ENCODE peak calls at places on chromosomes 1 and 21, in nine cellular contexts. P is breast epithelium, B is sigmoid colon, Z is HL-60, G is upper lobe of right lung, A is PC-3, C is adrenal gland, V is endodermal cell, I is ovary. D is an unnamed sample. For H3K27me3, the result is how much of the 10 kb centered on the place peaks cover.

GRCh38 chr1:5990913-5991783 is 1.1 kb downstream of the NPHP4 start:
- DNase-seq in P (no peak), B (no peak), Z (peak), G (peak), A (peak), C (no peak), V (peak), I (peak), D (peak)

GRCh38 chr1:12081648-12082396 is 18.7 kb downstream of the TNFRSF8 start:
- DNase-seq in P (no peak), B (no peak), Z (peak), G (no peak), A (no peak), C (no peak), V (no peak), I (no peak), D (no peak)

GRCh38 chr1:177255411-177255810 is 84.7 kb downstream of the BRINP2 start:
- DNase-seq in P (no peak), B (no peak), Z (no peak), G (no peak), A (peak), C (no peak), V (no peak), I (no peak), D (peak)

GRCh38 chr1:178727014-178727895 is 2.2 kb downstream of the RALGPS2 start:
- DNase-seq in P (no peak), B (no peak), Z (no peak), G (no peak), A (peak), C (no peak), V (no peak), I (no peak), D (peak)

GRCh38 chr1:64212023-64212422 is 8.6 kb downstream of the UBE2U start:
- DNase-seq in P (no peak), B (no peak), Z (no peak), G (no peak), A (peak), C (no peak), V (no peak), I (no peak), D (peak)

GRCh38 chr1:99264201-99265021 is at the start of gene PLPPR4:
- DNase-seq in P (peak), B (peak), Z (peak), G (peak), A (peak), C (peak), V (peak), I (no peak), D (peak)

GRCh38 chr1:165631403-165632151 is 543 bp downstream of the MGST3 start:
- DNase-seq in P (peak), B (peak), Z (peak), G (peak), A (peak), C (peak), V (peak), I (peak), D (peak)

GRCh38 chr1:161192476-161193465 is 6.1 kb downstream of the ADAMTS4 start:
- DNase-seq in P (no peak), B (peak), Z (peak), G (no peak), A (peak), C (peak), V (peak), I (peak), D (no peak)

GRCh38 chr1:232404981-232405380 is 225.0 kb downstream of the SIPA1L2 start:
- DNase-seq in P (no peak), B (no peak), Z (no peak), G (no peak), A (no peak), C (no peak), V (no peak), I (no peak), D (no peak)

GRCh38 chr1:230167419-230167852 is 100.4 kb downstream of the GALNT2 start:
- DNase-seq in P (no peak), B (peak), Z (peak), G (no peak), A (peak), C (no peak), V (peak), I (no peak), D (peak)

GRCh38 chr1:163561570-163562295 is 240.0 kb downstream of the NUF2 start:
- DNase-seq in P (no peak), B (no peak), Z (no peak), G (no peak), A (peak), C (no peak), V (peak), I (no peak), D (peak)

GRCh38 chr1:98749152-98749756 is 87.7 kb downstream of the SNX7 start:
- DNase-seq in P (no peak), B (no peak), Z (no peak), G (no peak), A (peak), C (no peak), V (no peak), I (no peak), D (no peak)

GRCh38 chr21:45029298-45029967 is 44.9 kb upstream of the ADARB1 start:
- DNase-seq in P (peak), B (no peak), Z (no peak), G (no peak), A (no peak), C (peak), V (peak), I (no peak), D (no peak)

GRCh38 chr21:34592120-34592561 is 22.8 kb downstream of the RCAN1 start:
- DNase-seq in P (no peak), B (no peak), Z (no peak), G (no peak), A (no peak), C (peak), V (peak), I (no peak), D (no peak)

GRCh38 chr21:46254208-46254975 is 25.8 kb upstream of the LSS start:
- DNase-seq in P (no peak), B (no peak), Z (no peak), G (peak), A (no peak), C (no peak), V (no peak), I (no peak), D (no peak)

GRCh38 chr1:219904934-219905333 is 23.4 kb downstream of the SLC30A10 start:
- DNase-seq in P (no peak), B (no peak), Z (no peak), G (no peak), A (no peak), C (no peak), V (peak), I (no peak), D (no peak)

GRCh38 chr21:46142581-46143473 is 12.6 kb downstream of the FTCD start:
- DNase-seq in P (no peak), B (peak), Z (no peak), G (no peak), A (no peak), C (no peak), V (no peak), I (peak), D (no peak)

GRCh38 chr21:34574581-34574980 is 40.3 kb downstream of the RCAN1 start:
- DNase-seq in P (no peak), B (no peak), Z (no peak), G (no peak), A (no peak), C (no peak), V (no peak), I (no peak), D (no peak)

GRCh38 chr1:98030483-98030882 is 109.6 kb upstream of the DPYD start:
- DNase-seq in P (no peak), B (no peak), Z (no peak), G (no peak), A (peak), C (no peak), V (no peak), I (no peak), D (no peak)

DNA sequence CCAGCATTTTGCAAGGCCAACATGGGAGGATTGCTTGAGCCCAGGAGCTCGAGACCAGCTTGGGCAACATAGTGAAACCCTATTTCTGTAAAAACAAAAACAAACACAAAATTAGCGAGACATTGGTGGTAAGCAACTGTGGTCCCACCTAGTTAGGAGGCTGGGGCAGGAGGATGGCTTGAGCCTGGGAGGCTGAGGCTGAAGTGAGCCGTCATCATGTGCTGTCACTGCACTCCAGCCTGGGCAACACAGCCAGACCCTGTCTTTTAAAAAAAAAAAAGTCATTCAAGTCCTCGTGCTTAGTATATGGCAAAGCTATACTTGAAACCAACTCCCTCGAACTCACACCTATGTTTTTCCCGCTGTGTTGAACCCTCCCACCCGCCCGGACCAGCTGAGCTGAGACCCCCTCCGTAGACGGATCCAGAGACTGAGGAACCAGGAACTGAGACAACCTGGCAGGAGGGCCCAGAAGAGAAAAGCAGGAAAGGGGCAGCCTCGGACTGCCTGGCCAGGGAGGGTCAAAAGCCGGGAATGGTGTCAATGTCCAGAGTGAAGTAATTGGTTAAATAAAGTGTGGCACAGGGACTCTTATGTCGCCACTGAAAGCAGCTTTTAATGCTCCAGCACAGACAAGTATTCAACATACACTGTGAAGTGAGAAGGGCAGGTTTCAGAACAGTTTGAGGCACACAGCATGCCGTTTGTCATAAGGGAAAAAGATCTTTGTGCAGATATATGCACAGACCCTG is 32.8 kb upstream of the CASZ1 start:
- DNase-seq in P (no peak), B (no peak), Z (no peak), G (no peak), A (no peak), C (no peak), V (no peak), I (no peak), D (no peak)
- H3K27me3 ChIP-seq in P (under half), B (under half), Z (under half), G (under half), A (under half), C (under half), V (under half), I (under half), D (under half)

GRCh38 chr1:203033287-203033686 is 7.0 kb downstream of the PPFIA4 start:
- DNase-seq in P (no peak), B (no peak), Z (no peak), G (no peak), A (no peak), C (no peak), V (peak), I (no peak), D (no peak)

GRCh38 chr1:203035111-203036000 is 9.1 kb downstream of the PPFIA4 start:
- DNase-seq in P (no peak), B (no peak), Z (no peak), G (no peak), A (no peak), C (no peak), V (peak), I (no peak), D (no peak)

GRCh38 chr1:203036135-203036534 is 9.8 kb downstream of the PPFIA4 start:
- DNase-seq in P (no peak), B (no peak), Z (no peak), G (no peak), A (no peak), C (no peak), V (peak), I (no peak), D (no peak)

GRCh38 chr1:203034422-203035110 is 8.3 kb downstream of the PPFIA4 start:
- DNase-seq in P (no peak), B (no peak), Z (no peak), G (no peak), A (no peak), C (no peak), V (peak), I (no peak), D (no peak)

GRCh38 chr1:203033917-203034316 is 7.6 kb downstream of the PPFIA4 start:
- DNase-seq in P (no peak), B (no peak), Z (no peak), G (no peak), A (no peak), C (no peak), V (peak), I (no peak), D (no peak)
- TF ChIP-seq CTCF in P (no peak), B (no peak), Z (no peak), G (no peak), A (no peak), C (no peak), V (no peak), I (no peak), D (no peak)

GRCh38 chr1:156898151-156898550 is 4.6 kb downstream of the PEAR1 start:
- DNase-seq in P (no peak), B (peak), Z (peak), G (no peak), A (peak), C (peak), V (peak), I (peak), D (peak)
- H3K27ac ChIP-seq in P (peak), B (peak), Z (no peak), G (peak), A (peak), C (peak), V (no peak), I (no peak), D (no peak)

GRCh38 chr1:47229031-47229831 is 2.8 kb downstream of the TAL1 start:
- DNase-seq in P (no peak), B (no peak), Z (no peak), G (no peak), A (no peak), C (no peak), V (peak), I (no peak), D (no peak)
- H3K27me3 ChIP-seq in P (half or more), B (half or more), Z (half or more), G (half or more), A (half or more), C (half or more), V (half or more), I (under half), D (half or more)

GRCh38 chr1:179883040-179883501 is 986 bp downstream of the TOR1AIP1 start:
- DNase-seq in P (no peak), B (no peak), Z (peak), G (no peak), A (no peak), C (no peak), V (no peak), I (no peak), D (no peak)
- TF ChIP-seq CTCF in P (no peak), B (no peak), Z (no peak), G (no peak), A (no peak), C (no peak), V (no peak), I (no peak), D (no peak)

DNA sequence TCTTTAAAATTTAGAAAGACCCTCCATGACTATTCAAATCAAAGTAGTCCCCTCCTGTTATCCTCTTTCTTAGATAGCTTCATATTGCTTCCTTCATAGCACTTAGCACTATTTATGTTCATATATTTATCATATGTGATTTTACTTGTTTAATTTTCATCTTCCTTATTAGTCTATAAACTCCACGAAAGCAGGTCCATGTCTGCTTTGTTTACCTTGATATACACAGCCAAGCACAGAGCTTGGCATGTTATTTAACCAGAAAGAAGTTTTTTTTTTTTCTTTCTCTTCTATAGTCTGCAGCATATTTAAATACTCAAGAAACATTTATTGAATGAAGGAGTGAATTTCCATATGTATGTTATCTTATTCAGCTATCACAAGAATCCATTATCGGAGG is 36.0 kb downstream of the SCP2 start:
- DNase-seq in P (no peak), B (no peak), Z (no peak), G (no peak), A (no peak), C (no peak), V (no peak), I (no peak), D (no peak)
- H3K27ac ChIP-seq in P (no peak), B (no peak), Z (no peak), G (no peak), A (no peak), C (no peak), V (no peak), I (no peak), D (no peak)

GRCh38 chr1:2375923-2376260 is 15.5 kb downstream of the MORN1 start:
- DNase-seq in P (no peak), B (peak), Z (no peak), G (no peak), A (no peak), C (no peak), V (no peak), I (peak), D (no peak)

GRCh38 chr1:2374260-2375155 is 16.8 kb downstream of the MORN1 start:
- DNase-seq in P (no peak), B (peak), Z (no peak), G (peak), A (no peak), C (no peak), V (no peak), I (peak), D (no peak)

GRCh38 chr1:2373551-2374259 is 17.6 kb downstream of the MORN1 start:
- DNase-seq in P (no peak), B (peak), Z (no peak), G (peak), A (no peak), C (no peak), V (peak), I (peak), D (no peak)

GRCh38 chr1:2375246-2375922 is 16.0 kb downstream of the MORN1 start:
- DNase-seq in P (no peak), B (no peak), Z (no peak), G (peak), A (no peak), C (no peak), V (no peak), I (peak), D (no peak)

GRCh38 chr1:2372551-2373490 is 18.5 kb downstream of the MORN1 start:
- DNase-seq in P (no peak), B (peak), Z (no peak), G (peak), A (peak), C (no peak), V (peak), I (peak), D (no peak)
- H3K27me3 ChIP-seq in P (under half), B (under half), Z (under half), G (under half), A (under half), C (under half), V (under half), I (under half), D (under half)

DNA sequence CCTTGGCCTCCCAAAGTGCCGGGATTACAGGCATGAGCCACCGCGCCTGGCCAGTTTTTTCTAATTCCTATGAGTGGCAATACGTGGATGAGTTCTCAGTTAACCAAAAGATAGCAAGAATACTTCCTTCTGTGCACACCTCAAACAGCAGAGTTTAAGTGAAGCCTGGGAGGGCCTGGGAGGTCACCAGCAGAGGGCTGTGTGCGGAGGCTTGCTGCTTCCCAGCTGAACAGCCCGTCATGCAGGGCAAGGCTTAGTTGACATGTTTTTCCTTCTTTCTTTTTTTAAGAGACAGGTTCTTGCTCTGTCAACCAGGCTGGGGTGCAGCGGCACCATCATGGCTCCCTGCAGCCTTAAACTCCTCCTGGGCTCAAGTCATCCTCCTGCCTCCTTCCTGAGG is 17.8 kb downstream of the GNG4 start:
- DNase-seq in P (no peak), B (no peak), Z (no peak), G (no peak), A (no peak), C (no peak), V (peak), I (no peak), D (no peak)
- TF ChIP-seq CTCF in P (no peak), B (no peak), Z (no peak), G (no peak), A (no peak), C (no peak), V (peak), I (no peak), D (no peak)

GRCh38 chr1:59045137-59045536 is 251.8 kb upstream of the FGGY start:
- DNase-seq in P (no peak), B (no peak), Z (no peak), G (no peak), A (no peak), C (no peak), V (no peak), I (no peak), D (no peak)

GRCh38 chr1:59043796-59044195 is 253.1 kb upstream of the FGGY start:
- DNase-seq in P (peak), B (peak), Z (no peak), G (no peak), A (peak), C (peak), V (no peak), I (peak), D (peak)

GRCh38 chr1:59044535-59045121 is 252.3 kb upstream of the FGGY start:
- DNase-seq in P (no peak), B (no peak), Z (no peak), G (no peak), A (no peak), C (no peak), V (no peak), I (no peak), D (no peak)

GRCh38 chr1:59039551-59039950 is 255.7 kb upstream of the JUN start:
- DNase-seq in P (no peak), B (no peak), Z (no peak), G (no peak), A (no peak), C (no peak), V (no peak), I (no peak), D (no peak)

DNA sequence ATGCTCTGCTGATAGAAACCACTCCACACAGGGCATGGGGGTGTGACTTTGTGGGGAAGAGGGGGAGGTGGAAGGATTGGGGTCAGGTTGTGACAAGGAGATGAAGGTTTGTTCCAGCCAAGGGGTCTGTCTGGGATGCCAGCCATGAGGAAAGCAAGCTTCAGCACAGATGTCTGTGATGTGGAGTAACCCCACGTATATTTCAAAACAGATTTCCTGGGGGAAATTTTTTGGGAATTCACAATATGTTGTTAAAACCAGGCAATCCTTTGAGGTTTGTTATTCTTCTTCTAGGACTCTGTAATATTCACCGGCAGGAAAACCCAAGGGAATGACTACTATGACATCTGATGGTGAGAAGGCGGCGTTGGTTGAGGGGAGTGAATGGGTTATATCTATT is 255.0 kb upstream of the FGGY start:
- DNase-seq in P (no peak), B (no peak), Z (no peak), G (no peak), A (no peak), C (no peak), V (no peak), I (no peak), D (no peak)
- H3K27ac ChIP-seq in P (peak), B (peak), Z (no peak), G (no peak), A (no peak), C (no peak), V (no peak), I (no peak), D (no peak)

DNA sequence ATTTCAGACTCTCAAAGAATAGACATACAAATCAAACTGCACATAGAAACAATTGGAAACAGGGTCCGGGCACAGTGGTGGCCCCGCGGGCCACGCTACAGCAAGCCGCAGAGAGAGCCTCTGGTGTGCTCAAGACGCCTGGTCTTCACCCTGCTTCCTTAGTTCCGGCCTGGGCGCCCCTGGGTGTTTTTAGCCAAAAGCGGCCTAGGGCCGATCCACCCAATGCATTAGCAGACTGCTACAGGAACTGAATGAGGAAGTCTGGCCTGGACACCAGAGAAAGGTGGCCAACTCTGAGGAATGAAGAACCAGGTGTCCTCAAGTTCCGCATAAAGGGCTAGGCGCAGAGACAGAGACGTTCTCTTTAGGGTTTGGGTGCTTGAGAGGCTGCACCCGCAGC is 1.7 kb downstream of the PRRX1 start:
- DNase-seq in P (no peak), B (no peak), Z (peak), G (no peak), A (no peak), C (no peak), V (no peak), I (peak), D (no peak)
- H3K27me3 ChIP-seq in P (under half), B (under half), Z (half or more), G (half or more), A (under half), C (under half), V (half or more), I (under half), D (half or more)